ENCODE peak calls at places on chromosomes 4 and X, in five cellular contexts. R, P, M, H and X are unnamed samples.

GRCh38 chr4:7086384-7086783 is 18.5 kb upstream of the GRPEL1 start:
- DNase-seq in M (no peak), R (no peak), H (no peak), P (no peak), X (no peak)

GRCh38 chr4:163744861-163745260 is 250.4 kb downstream of the TMA16 start:
- DNase-seq in H (no peak), R (no peak), P (no peak), M (no peak), X (no peak)

GRCh38 chrX:40171513-40172168 is 73.9 kb upstream of the BCOR start:
- DNase-seq in H (peak; percentile 41), P (peak; percentile 9), M (no peak), R (no peak), X (peak; percentile 44)

GRCh38 chr4:176272799-176273198 is 3.8 kb upstream of the ASB5 start:
- DNase-seq in H (no peak), P (no peak), R (no peak), M (no peak), X (no peak)

GRCh38 chr4:67713531-67714247 is 12.7 kb upstream of the UBA6 start:
- DNase-seq in P (no peak), H (peak; percentile 42), R (no peak), M (no peak), X (no peak)

GRCh38 chrX:2710041-2710471 is 19.0 kb downstream of the CD99 start:
- DNase-seq in H (peak; percentile 91), P (no peak), R (peak; percentile 42), M (no peak), X (no peak)

GRCh38 chr4:33088713-33089112 is 2368.5 kb downstream of the PCDH7 start:
- DNase-seq in P (no peak), H (peak; percentile 84), R (no peak), M (no peak), X (no peak)

GRCh38 chrX:118552501-118552900 is 56.9 kb downstream of the DOCK11 start:
- DNase-seq in H (peak; percentile 56), R (peak; percentile 45), M (peak; percentile 48), P (no peak), X (no peak)

GRCh38 chrX:13110427-13111324 is 66.3 kb upstream of the FAM9C start:
- DNase-seq in R (peak; percentile 57), H (peak; percentile 96), P (no peak), M (no peak), X (no peak)

GRCh38 chrX:76555816-76556215 is 128.3 kb downstream of the MAGEE1 start:
- DNase-seq in H (peak; percentile 46), R (no peak), M (no peak), P (peak; percentile 67), X (peak; percentile 44)

GRCh38 chrX:134753185-134754008 is 95.1 kb upstream of the PLAC1 start:
- DNase-seq in R (no peak), P (peak; percentile 14), H (peak; percentile 79), M (no peak), X (no peak)
- TF ChIP-seq CTCF in R (no peak), P (peak; percentile 20), H (peak; percentile 32), M (no peak), X (no peak)

GRCh38 chr4:188435381-188435780 is 296.1 kb downstream of the TRIML1 start:
- DNase-seq in R (no peak), P (no peak), H (no peak), M (no peak), X (no peak)
- TF ChIP-seq CTCF in R (no peak), P (no peak), H (no peak), M (no peak), X (no peak)

GRCh38 chr4:73257995-73258667 is 467 bp downstream of the ANKRD17 start:
- DNase-seq in R (peak; percentile 26), M (no peak), H (peak; percentile 32), P (peak; percentile 44), X (no peak)
- TF ChIP-seq CTCF in R (no peak), M (peak; percentile 18), H (no peak), P (peak; percentile 19), X (no peak)

DNA sequence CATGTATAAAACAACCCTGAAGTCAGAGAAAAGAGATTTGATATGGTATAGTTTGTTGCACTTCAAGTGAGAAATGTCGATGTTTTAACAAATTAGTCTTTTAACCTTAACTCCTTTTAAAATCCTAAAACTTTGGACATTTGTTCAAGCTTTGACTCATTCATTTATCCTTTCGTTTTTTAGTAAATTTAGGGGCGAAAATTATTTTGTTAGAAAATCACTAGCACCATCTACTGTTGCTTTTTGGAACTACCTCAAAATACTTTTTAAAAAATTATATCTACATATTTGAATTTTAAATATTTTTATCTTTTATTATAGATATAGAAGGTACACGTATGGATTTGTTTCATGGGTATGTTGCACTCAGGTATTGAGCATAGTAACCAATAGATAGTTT is 165.1 kb upstream of the POF1B start:
- DNase-seq in P (no peak), M (no peak), R (no peak), H (peak; percentile 4), X (no peak)
- TF ChIP-seq CTCF in P (no peak), M (peak; percentile 27), R (peak; percentile 9), H (peak; percentile 26), X (peak; percentile 67)

GRCh38 chrX:50903387-50904027 is 7.0 kb upstream of the BMP15 start:
- DNase-seq in R (no peak), M (no peak), P (peak; percentile 10), H (peak; percentile 54), X (peak; percentile 28)
- TF ChIP-seq CTCF in R (peak; percentile 32), M (peak; percentile 60), P (peak; percentile 41), H (peak; percentile 72), X (no peak)

GRCh38 chr4:27684501-27685077 is 823.9 kb downstream of the STIM2 start:
- DNase-seq in R (peak; percentile 23), P (peak; percentile 77), H (peak; percentile 54), M (peak; percentile 49), X (peak; percentile 68)
- TF ChIP-seq CTCF in R (no peak), P (peak; percentile 92), H (peak; percentile 69), M (peak; percentile 68), X (peak; percentile 53)

GRCh38 chr4:2280531-2281300 is 18.8 kb upstream of the MXD4 start:
- DNase-seq in M (no peak), P (no peak), R (no peak), H (no peak), X (peak; percentile 9)
- TF ChIP-seq CTCF in M (no peak), P (peak; percentile 19), R (no peak), H (no peak), X (no peak)

GRCh38 chrX:17009856-17010650 is 63.6 kb downstream of the REPS2 start:
- DNase-seq in P (no peak), M (no peak), R (no peak), H (no peak), X (no peak)

GRCh38 chrX:17005712-17006372 is 59.4 kb downstream of the REPS2 start:
- DNase-seq in M (no peak), P (no peak), R (no peak), H (peak; percentile 56), X (no peak)

GRCh38 chrX:17007134-17007768 is 60.8 kb downstream of the REPS2 start:
- DNase-seq in R (no peak), H (no peak), P (peak; percentile 62), M (no peak), X (peak; percentile 24)
- TF ChIP-seq CTCF in R (peak; percentile 39), H (no peak), P (peak; percentile 69), M (peak; percentile 26), X (peak; percentile 31)

DNA sequence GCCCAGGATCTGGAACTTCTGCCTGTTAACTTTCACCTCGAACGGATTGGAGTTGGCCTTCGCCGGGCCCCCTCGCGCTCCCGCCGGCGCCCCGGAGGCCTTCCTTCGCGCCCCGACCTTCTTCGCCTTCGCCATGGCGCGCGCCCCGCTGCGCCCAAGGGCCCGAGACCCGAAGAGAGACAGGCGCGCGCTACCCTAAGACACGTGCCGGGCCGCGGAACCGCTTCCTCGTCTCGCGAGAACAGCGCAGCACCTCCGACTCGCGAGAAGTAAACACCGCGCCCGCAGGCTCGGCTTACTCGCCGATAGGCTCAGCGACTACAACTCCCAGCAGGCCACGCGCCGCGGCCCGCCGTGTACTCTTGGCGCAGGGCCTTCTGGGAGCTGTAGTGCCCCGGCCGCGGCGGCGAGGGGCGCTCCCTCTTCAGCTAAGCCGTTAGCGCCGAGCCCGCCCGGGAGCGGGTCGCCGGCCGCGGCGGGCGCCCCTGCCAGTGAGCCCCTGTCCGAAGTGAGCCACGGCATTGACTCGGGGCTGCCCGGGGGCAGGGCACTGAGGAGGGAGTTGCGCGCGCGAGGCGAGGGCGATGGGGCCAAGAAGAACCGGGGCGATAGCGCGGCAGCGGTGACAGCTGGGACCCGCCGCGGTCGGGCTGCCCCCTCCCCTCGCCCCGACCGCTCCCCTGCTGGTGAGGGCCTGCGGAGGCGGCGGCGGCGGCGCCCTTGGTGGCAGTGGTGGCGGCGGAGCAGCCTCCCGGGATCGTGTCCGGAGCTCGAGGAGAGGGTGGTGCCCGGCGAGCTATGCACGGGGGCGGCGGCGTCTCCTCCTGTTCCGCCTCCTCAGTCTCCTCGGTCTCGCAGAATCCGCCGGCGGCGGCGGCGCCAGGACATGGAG is at the start of the genes GRK4 and NOP14:
- DNase-seq in H (peak; percentile 99), P (peak; percentile 99), R (peak; percentile 96), M (peak; percentile 100), X (peak; percentile 98)
- TF ChIP-seq CTCF in H (no peak), P (peak; percentile 22), R (peak; percentile 28), M (peak; percentile 51), X (peak; percentile 25)